ENCODE peak calls at places on chromosomes 2 and 18, in ten cellular contexts. V is left cardiac atrium; Q is NCI-H1092 treated with DMSO at 0.1 percent for 48 hours; L is activated effector memory CD4-positive, alpha-beta T cell treated with Interleukin-2 at 50 U/mL for 16 hours; Z is smooth muscle cell of the brain vasculature; M is GM23338; G is T-helper 22 cell; E is Calu3; D is left colon; C is HT1080. K is an unnamed sample.
A peak's percentile ranks its signal among the peaks of the same experiment; 100 is the strongest.

GRCh38 chr2:75065402-75066008 is 107.1 kb downstream of the POLE4 start:
- DNase-seq in M (no peak), Q (no peak), C (peak; percentile 8), D (no peak), Z (no peak), V (no peak), L (no peak), G (no peak), E (no peak), K (no peak)

GRCh38 chr2:176187306-176188217 is 906 bp upstream of the HOXD1 start:
- DNase-seq in Q (peak; percentile 24), E (no peak), D (peak; percentile 47), G (no peak), L (no peak), Z (no peak), C (no peak), M (peak; percentile 48), V (no peak), K (no peak)

GRCh38 chr2:21676676-21677075 is 552.9 kb downstream of the TDRD15 start:
- DNase-seq in L (no peak), G (no peak), C (peak; percentile 57), E (no peak), Q (no peak), Z (no peak), D (no peak), M (no peak), V (no peak), K (no peak)

GRCh38 chr2:122031544-122032263 is 276.3 kb downstream of the TSN start:
- DNase-seq in C (no peak), E (no peak), Q (peak; percentile 2), Z (no peak), L (no peak), G (no peak), D (no peak), M (no peak), V (peak; percentile 38), K (no peak)

GRCh38 chr2:238141541-238142318 is 3.3 kb downstream of the KLHL30 start:
- DNase-seq in M (no peak), D (peak; percentile 89), E (peak; percentile 91), C (peak; percentile 61), G (no peak), Z (no peak), Q (peak; percentile 25), L (no peak), V (no peak), K (no peak)

GRCh38 chr2:237154894-237155851 is 69.5 kb downstream of the COPS8 start:
- DNase-seq in L (no peak), D (no peak), G (no peak), E (no peak), M (no peak), C (no peak), Q (no peak), V (no peak), Z (no peak), K (no peak)

GRCh38 chr2:61853086-61853847 is 593 bp downstream of the FAM161A start:
- DNase-seq in M (peak; percentile 74), L (no peak), Z (no peak), G (no peak), C (peak; percentile 18), Q (peak; percentile 45), V (peak; percentile 81), D (peak; percentile 24), E (peak; percentile 71), K (no peak)

GRCh38 chr2:109164739-109165221 is 35.8 kb downstream of the SH3RF3 start:
- DNase-seq in Q (no peak), C (peak; percentile 86), Z (no peak), M (no peak), V (peak; percentile 66), L (no peak), E (no peak), G (no peak), D (no peak), K (peak; percentile 66)

GRCh38 chr2:146661494-146662096 is 1183.2 kb upstream of the ACVR2A start:
- DNase-seq in D (no peak), L (no peak), C (peak; percentile 64), G (no peak), Q (peak; percentile 33), Z (no peak), V (no peak), E (no peak), M (peak; percentile 76), K (no peak)

GRCh38 chr18:2988041-2988794 is 24.7 kb downstream of the LPIN2 start:
- DNase-seq in M (no peak), L (no peak), D (no peak), E (no peak), G (no peak), Q (no peak), V (no peak), C (no peak), Z (no peak), K (no peak)

GRCh38 chr2:204749319-204749718 is 204.0 kb downstream of the PARD3B start:
- DNase-seq in Q (no peak), D (no peak), M (no peak), C (peak; percentile 9), G (no peak), L (no peak), E (no peak), Z (no peak), V (no peak), K (no peak)

GRCh38 chr2:239269959-239270358 is 130.9 kb downstream of the HDAC4 start:
- DNase-seq in C (no peak), L (no peak), D (no peak), G (no peak), Z (no peak), Q (no peak), M (no peak), V (no peak), E (no peak), K (no peak)

GRCh38 chr2:31440764-31441163 is 26.2 kb upstream of the XDH start:
- DNase-seq in Q (no peak), L (no peak), G (no peak), E (no peak), C (peak; percentile 86), M (no peak), D (no peak), Z (no peak), V (no peak), K (no peak)

GRCh38 chr2:97900806-97901205 is 94.9 kb downstream of the TMEM131 start:
- DNase-seq in Q (no peak), G (no peak), M (no peak), L (no peak), D (no peak), E (no peak), Z (no peak), C (no peak), V (no peak), K (no peak)

GRCh38 chr18:24322594-24323136 is 75.0 kb downstream of the OSBPL1A start:
- DNase-seq in D (no peak), C (no peak), L (no peak), M (no peak), E (no peak), Q (no peak), G (no peak), V (no peak), Z (no peak), K (no peak)

GRCh38 chr2:208491648-208492047 is 85.1 kb downstream of the PTH2R start:
- DNase-seq in Q (no peak), M (no peak), Z (no peak), V (no peak), D (no peak), C (no peak), G (no peak), L (no peak), E (no peak), K (no peak)

GRCh38 chr2:111667542-111668273 is 216.3 kb downstream of the ANAPC1 start:
- DNase-seq in M (peak; percentile 24), G (no peak), Z (peak; percentile 32), C (peak; percentile 79), D (no peak), V (peak; percentile 36), E (peak; percentile 60), L (no peak), Q (no peak), K (peak; percentile 53)

GRCh38 chr2:45412754-45413379 is 198.2 kb downstream of the SRBD1 start:
- DNase-seq in G (no peak), L (no peak), Q (no peak), Z (no peak), D (no peak), E (no peak), C (no peak), M (peak; percentile 47), V (no peak), K (no peak)

GRCh38 chr18:24914148-24914525 is 437.8 kb downstream of the ZNF521 start:
- DNase-seq in Q (no peak), Z (no peak), L (no peak), E (no peak), C (no peak), D (no peak), M (no peak), V (peak; percentile 65), G (no peak), K (peak; percentile 59)

GRCh38 chr18:48994044-48994651 is 43.4 kb upstream of the SMAD7 start:
- DNase-seq in E (no peak), G (no peak), Z (no peak), M (no peak), L (no peak), V (peak; percentile 59), C (peak; percentile 31), Q (no peak), D (no peak), K (no peak)

GRCh38 chr18:36298113-36298701 is 694 bp downstream of the FHOD3 start:
- DNase-seq in D (no peak), C (no peak), Z (no peak), V (no peak), Q (peak; percentile 47), M (peak; percentile 72), G (no peak), L (no peak), E (peak; percentile 12), K (no peak)

GRCh38 chr18:75336767-75337166 is 90.7 kb downstream of the SMIM21 start:
- DNase-seq in E (no peak), G (no peak), D (no peak), M (no peak), C (no peak), V (no peak), L (no peak), Q (no peak), Z (no peak), K (no peak)

GRCh38 chr2:56017784-56018183 is 94.2 kb upstream of the EFEMP1 start:
- DNase-seq in C (no peak), G (no peak), V (no peak), M (no peak), E (no peak), Z (no peak), L (no peak), Q (peak; percentile 73), D (no peak), K (no peak)

GRCh38 chr18:26342646-26343045 is 116.4 kb downstream of the TAF4B start:
- DNase-seq in D (no peak), V (no peak), Q (no peak), M (peak; percentile 6), L (no peak), Z (no peak), C (no peak), G (no peak), E (peak; percentile 20), K (no peak)

GRCh38 chr2:171553858-171554257 is 31.6 kb downstream of the CYBRD1 start:
- DNase-seq in D (no peak), M (peak; percentile 62), L (no peak), Q (no peak), V (no peak), E (peak; percentile 80), G (no peak), Z (no peak), C (peak; percentile 90), K (no peak)

GRCh38 chr18:9366126-9366714 is 31.6 kb downstream of the TWSG1 start:
- DNase-seq in L (no peak), M (peak; percentile 91), Z (no peak), C (no peak), V (peak; percentile 31), E (peak; percentile 69), Q (peak; percentile 20), D (peak; percentile 20), G (no peak), K (peak; percentile 51)

GRCh38 chr2:105141099-105141614 is 100.4 kb upstream of the GPR45 start:
- DNase-seq in E (no peak), L (no peak), D (no peak), Q (no peak), G (no peak), V (no peak), Z (no peak), C (no peak), M (no peak), K (no peak)

GRCh38 chr2:46495347-46496030 is 16.1 kb downstream of the TMEM247 start:
- DNase-seq in E (no peak), V (no peak), M (no peak), G (no peak), D (no peak), C (no peak), Q (no peak), L (no peak), Z (no peak), K (no peak)